ENCODE peak calls at places on chromosome 22, in five cellular contexts. One of them, this sample, is unnamed.

GRCh38 chr22:32564170-32565001 is 89.8 kb downstream of the FBXO7 start:
- DNase-seq in neuronal stem cell: no peak
- DNase-seq in IMR-90: peak; percentile 58
- DNase-seq in H1: no peak
- DNase-seq in H9: no peak
- DNase-seq in this sample: peak; percentile 78

GRCh38 chr22:43753718-43754117 is 58.4 kb downstream of the EFCAB6 start:
- DNase-seq in neuronal stem cell: no peak
- DNase-seq in IMR-90: no peak
- DNase-seq in H1: no peak
- DNase-seq in H9: no peak
- DNase-seq in this sample: no peak

GRCh38 chr22:17199131-17199731 is 20.0 kb downstream of the ADA2 start:
- DNase-seq in neuronal stem cell: peak; percentile 64
- DNase-seq in IMR-90: peak; percentile 16
- DNase-seq in H1: peak; percentile 77
- DNase-seq in H9: peak; percentile 85
- DNase-seq in this sample: peak; percentile 49

GRCh38 chr22:27719535-27720227 is 81.9 kb downstream of the MN1 start:
- DNase-seq in neuronal stem cell: no peak
- DNase-seq in IMR-90: peak; percentile 16
- DNase-seq in H1: no peak
- DNase-seq in H9: peak; percentile 72
- DNase-seq in this sample: peak; percentile 29

GRCh38 chr22:42803454-42803853 is 53.6 kb downstream of the ARFGAP3 start:
- DNase-seq in neuronal stem cell: no peak
- DNase-seq in IMR-90: no peak
- DNase-seq in H1: no peak
- DNase-seq in H9: peak; percentile 16
- DNase-seq in this sample: no peak

GRCh38 chr22:47053013-47053864 is 290.8 kb downstream of the TBC1D22A start:
- DNase-seq in neuronal stem cell: no peak
- DNase-seq in IMR-90: no peak
- DNase-seq in H1: no peak
- DNase-seq in H9: no peak
- DNase-seq in this sample: no peak

GRCh38 chr22:44202261-44202789 is 21.6 kb downstream of the PARVG start:
- DNase-seq in neuronal stem cell: no peak
- DNase-seq in IMR-90: peak; percentile 90
- DNase-seq in H1: no peak
- DNase-seq in H9: no peak
- DNase-seq in this sample: peak; percentile 2

GRCh38 chr22:37425369-37425768 is 1.9 kb downstream of the ELFN2 start:
- DNase-seq in neuronal stem cell: no peak
- DNase-seq in IMR-90: no peak
- DNase-seq in H1: no peak
- DNase-seq in H9: no peak
- DNase-seq in this sample: no peak

GRCh38 chr22:41826430-41827383 is 6.2 kb upstream of the SREBF2 start:
- DNase-seq in neuronal stem cell: no peak
- DNase-seq in IMR-90: no peak
- DNase-seq in H1: no peak
- DNase-seq in H9: no peak
- DNase-seq in this sample: no peak

GRCh38 chr22:19109198-19110063 is 12.8 kb downstream of the DGCR2 start:
- DNase-seq in neuronal stem cell: no peak
- DNase-seq in IMR-90: peak; percentile 64
- DNase-seq in H1: no peak
- DNase-seq in H9: no peak
- DNase-seq in this sample: peak; percentile 74

GRCh38 chr22:46469701-46470100 is 67.7 kb downstream of the CELSR1 start:
- DNase-seq in neuronal stem cell: no peak
- DNase-seq in IMR-90: no peak
- DNase-seq in H1: no peak
- DNase-seq in H9: no peak
- DNase-seq in this sample: no peak

GRCh38 chr22:19974233-19974861 is 32.7 kb upstream of the TXNRD2 start:
- DNase-seq in neuronal stem cell: peak; percentile 76
- DNase-seq in IMR-90: peak; percentile 51
- DNase-seq in H1: peak; percentile 90
- DNase-seq in H9: peak; percentile 99
- DNase-seq in this sample: peak; percentile 59

GRCh38 chr22:47063071-47063509 is 300.6 kb downstream of the TBC1D22A start:
- DNase-seq in neuronal stem cell: no peak
- DNase-seq in IMR-90: no peak
- DNase-seq in H1: no peak
- DNase-seq in H9: peak; percentile 16
- DNase-seq in this sample: no peak

GRCh38 chr22:24421428-24421931 is 5.9 kb upstream of the ADORA2A start:
- DNase-seq in neuronal stem cell: no peak
- DNase-seq in IMR-90: no peak
- DNase-seq in H1: peak; percentile 84
- DNase-seq in H9: peak; percentile 91
- DNase-seq in this sample: no peak

GRCh38 chr22:47602732-47603131 is 840.3 kb downstream of the TBC1D22A start:
- DNase-seq in neuronal stem cell: no peak
- DNase-seq in IMR-90: no peak
- DNase-seq in H1: no peak
- DNase-seq in H9: no peak
- DNase-seq in this sample: no peak

GRCh38 chr22:19005905-19006304 is 69.8 kb upstream of the PRODH start:
- DNase-seq in neuronal stem cell: no peak
- DNase-seq in IMR-90: no peak
- DNase-seq in H1: no peak
- DNase-seq in H9: no peak
- DNase-seq in this sample: no peak

GRCh38 chr22:23192133-23192532 is 11.8 kb downstream of the BCR start:
- DNase-seq in neuronal stem cell: no peak
- DNase-seq in IMR-90: no peak
- DNase-seq in H1: no peak
- DNase-seq in H9: no peak
- DNase-seq in this sample: no peak
- H3K23ac ChIP-seq in neuronal stem cell: no peak overlapping the region
- H3K23ac ChIP-seq in IMR-90: no peak overlapping the region
- H3K23ac ChIP-seq in H1: no peak overlapping the region
- H3K23ac ChIP-seq in H9: no peak overlapping the region
- H3K23ac ChIP-seq in this sample: no peak overlapping the region

GRCh38 chr22:36356708-36357694 is 30.8 kb downstream of the MYH9 start:
- DNase-seq in neuronal stem cell: no peak
- DNase-seq in IMR-90: peak; percentile 62
- DNase-seq in H1: no peak
- DNase-seq in H9: no peak
- DNase-seq in this sample: peak; percentile 67

GRCh38 chr22:36360011-36360410 is 27.8 kb downstream of the MYH9 start:
- DNase-seq in neuronal stem cell: no peak
- DNase-seq in IMR-90: no peak
- DNase-seq in H1: no peak
- DNase-seq in H9: no peak
- DNase-seq in this sample: no peak

GRCh38 chr22:36358533-36359171 is 29.1 kb downstream of the MYH9 start:
- DNase-seq in neuronal stem cell: no peak
- DNase-seq in IMR-90: no peak
- DNase-seq in H1: no peak
- DNase-seq in H9: no peak
- DNase-seq in this sample: no peak

GRCh38 chr22:36360871-36361383 is 26.8 kb downstream of the MYH9 start:
- DNase-seq in neuronal stem cell: no peak
- DNase-seq in IMR-90: peak; percentile 76
- DNase-seq in H1: no peak
- DNase-seq in H9: no peak
- DNase-seq in this sample: peak; percentile 81

DNA sequence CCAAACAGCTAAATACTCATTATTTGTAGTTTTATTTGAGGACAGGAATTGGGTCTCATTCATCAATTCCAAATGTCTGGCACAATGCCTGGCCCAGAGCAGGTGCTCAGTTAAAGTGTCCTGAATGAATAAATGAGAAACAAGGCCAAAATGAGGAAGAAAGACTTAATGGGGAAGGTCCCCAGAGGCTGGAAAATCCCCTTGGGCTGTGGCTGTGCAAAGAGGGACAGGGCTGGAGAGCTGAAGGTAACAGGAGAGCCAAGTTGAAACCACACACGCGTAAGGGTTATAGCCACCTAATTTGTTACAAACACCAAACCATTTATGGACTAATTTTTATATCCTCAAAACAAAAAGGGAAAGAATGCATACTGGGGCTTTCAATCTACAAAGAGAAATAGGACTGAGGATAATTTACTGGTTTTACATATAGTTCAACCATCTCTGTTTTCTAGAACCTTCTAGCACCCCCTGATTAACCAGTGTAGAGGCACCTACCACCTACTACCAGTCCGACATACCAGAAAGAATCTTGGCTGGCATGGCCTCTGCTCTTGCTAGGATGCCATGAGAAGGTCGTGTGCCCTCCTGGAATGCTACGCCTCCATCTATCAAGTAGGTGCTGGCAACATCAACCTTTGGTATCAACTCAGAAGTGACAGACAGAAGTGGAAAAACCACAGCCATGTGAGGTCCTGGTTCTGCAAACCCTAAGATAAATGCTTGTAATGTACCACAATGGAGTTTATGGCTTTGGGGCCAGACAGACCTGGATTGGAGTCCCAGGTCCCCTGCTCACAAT is 28.4 kb downstream of the MYH9 start:
- DNase-seq in neuronal stem cell: no peak
- DNase-seq in IMR-90: no peak
- DNase-seq in H1: no peak
- DNase-seq in H9: no peak
- DNase-seq in this sample: no peak
- H3K4ac ChIP-seq in neuronal stem cell: no peak overlapping the region
- H3K4ac ChIP-seq in IMR-90: peak overlapping the region; percentile 89
- H3K4ac ChIP-seq in H1: no peak overlapping the region
- H3K4ac ChIP-seq in H9: no peak overlapping the region
- H3K4ac ChIP-seq in this sample: no peak overlapping the region

GRCh38 chr22:39290724-39291161 is 28.7 kb downstream of the RPL3 start:
- DNase-seq in neuronal stem cell: no peak
- DNase-seq in IMR-90: peak; percentile 71
- DNase-seq in H1: no peak
- DNase-seq in H9: peak; percentile 57
- DNase-seq in this sample: peak; percentile 89

GRCh38 chr22:39293766-39294368 is 25.6 kb downstream of the RPL3 start:
- DNase-seq in neuronal stem cell: no peak
- DNase-seq in IMR-90: no peak
- DNase-seq in H1: no peak
- DNase-seq in H9: no peak
- DNase-seq in this sample: no peak

GRCh38 chr22:39291501-39291900 is 27.9 kb downstream of the RPL3 start:
- DNase-seq in neuronal stem cell: no peak
- DNase-seq in IMR-90: no peak
- DNase-seq in H1: no peak
- DNase-seq in H9: peak; percentile 46
- DNase-seq in this sample: no peak

GRCh38 chr22:39292002-39292401 is 27.4 kb downstream of the RPL3 start:
- DNase-seq in neuronal stem cell: no peak
- DNase-seq in IMR-90: no peak
- DNase-seq in H1: no peak
- DNase-seq in H9: no peak
- DNase-seq in this sample: no peak

GRCh38 chr22:39292561-39293074 is 26.8 kb downstream of the RPL3 start:
- DNase-seq in neuronal stem cell: peak; percentile 45
- DNase-seq in IMR-90: peak; percentile 92
- DNase-seq in H1: no peak
- DNase-seq in H9: peak; percentile 76
- DNase-seq in this sample: peak; percentile 91
- H4K91ac ChIP-seq in neuronal stem cell: peak overlapping the region; percentile 1
- H4K91ac ChIP-seq in IMR-90: peak overlapping the region; percentile 76
- H4K91ac ChIP-seq in H1: peak overlapping the region; percentile 74
- H4K91ac ChIP-seq in H9: no peak overlapping the region
- H4K91ac ChIP-seq in this sample: peak overlapping the region; percentile 90

GRCh38 chr22:31056986-31057599 is 24.0 kb upstream of the SMTN start:
- DNase-seq in neuronal stem cell: no peak
- DNase-seq in IMR-90: no peak
- DNase-seq in H1: no peak
- DNase-seq in H9: no peak
- DNase-seq in this sample: no peak
- H3K23ac ChIP-seq in neuronal stem cell: no peak overlapping the region
- H3K23ac ChIP-seq in IMR-90: peak overlapping the region; percentile 11
- H3K23ac ChIP-seq in H1: no peak overlapping the region
- H3K23ac ChIP-seq in H9: no peak overlapping the region
- H3K23ac ChIP-seq in this sample: no peak overlapping the region

GRCh38 chr22:45454260-45454659 is 40.8 kb downstream of the RIBC2 start:
- DNase-seq in neuronal stem cell: no peak
- DNase-seq in IMR-90: peak; percentile 49
- DNase-seq in H1: no peak
- DNase-seq in H9: no peak
- DNase-seq in this sample: no peak

GRCh38 chr22:45451988-45452387 is 38.5 kb downstream of the RIBC2 start:
- DNase-seq in neuronal stem cell: no peak
- DNase-seq in IMR-90: no peak
- DNase-seq in H1: no peak
- DNase-seq in H9: no peak
- DNase-seq in this sample: no peak

GRCh38 chr22:45455212-45455611 is 41.7 kb downstream of the RIBC2 start:
- DNase-seq in neuronal stem cell: no peak
- DNase-seq in IMR-90: no peak
- DNase-seq in H1: no peak
- DNase-seq in H9: no peak
- DNase-seq in this sample: no peak

GRCh38 chr22:45452565-45453449 is 39.3 kb downstream of the RIBC2 start:
- DNase-seq in neuronal stem cell: no peak
- DNase-seq in IMR-90: peak; percentile 67
- DNase-seq in H1: no peak
- DNase-seq in H9: no peak
- DNase-seq in this sample: no peak

DNA sequence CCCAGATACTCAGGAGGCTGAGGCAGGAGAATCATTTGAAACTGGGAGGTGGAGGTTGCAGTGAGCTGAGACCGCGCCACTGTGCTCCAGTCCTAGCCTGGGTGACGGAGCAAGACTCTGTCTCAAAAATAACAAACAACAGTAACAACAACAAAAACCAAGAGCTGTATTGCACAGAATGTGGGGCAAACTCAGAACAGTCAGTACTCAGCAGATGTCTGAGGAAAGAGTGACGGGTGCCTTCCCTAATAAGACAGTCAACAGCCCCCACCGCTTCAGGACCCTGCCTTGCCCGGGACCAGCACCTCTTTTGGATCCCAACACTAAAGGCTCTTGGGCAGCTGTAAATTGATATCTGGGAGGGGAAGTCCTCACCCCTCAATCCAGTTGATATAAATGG is 40.3 kb downstream of the RIBC2 start:
- DNase-seq in neuronal stem cell: no peak
- DNase-seq in IMR-90: no peak
- DNase-seq in H1: no peak
- DNase-seq in H9: no peak
- DNase-seq in this sample: no peak
- H3K4ac ChIP-seq in neuronal stem cell: no peak overlapping the region
- H3K4ac ChIP-seq in IMR-90: peak overlapping the region; percentile 85
- H3K4ac ChIP-seq in H1: no peak overlapping the region
- H3K4ac ChIP-seq in H9: no peak overlapping the region
- H3K4ac ChIP-seq in this sample: no peak overlapping the region

DNA sequence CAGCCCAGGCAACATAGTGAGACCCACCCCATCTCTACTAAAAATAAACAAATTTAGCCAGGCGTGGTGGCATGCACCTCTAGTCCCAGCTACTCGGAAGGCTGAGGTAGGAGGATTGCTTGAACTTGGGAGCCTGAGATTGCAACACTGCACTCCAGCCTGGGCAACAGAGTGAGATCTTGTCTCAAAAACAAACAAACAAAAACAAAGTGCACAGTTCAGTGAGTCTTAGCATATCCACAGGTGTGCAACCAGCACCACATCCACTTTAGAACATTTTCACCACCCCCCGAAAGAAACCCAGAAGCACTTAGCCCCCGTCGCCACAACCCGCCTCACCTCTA is 27.4 kb downstream of the MB start:
- DNase-seq in neuronal stem cell: no peak
- DNase-seq in IMR-90: no peak
- DNase-seq in H1: no peak
- DNase-seq in H9: no peak
- DNase-seq in this sample: no peak
- H4K91ac ChIP-seq in neuronal stem cell: no peak overlapping the region
- H4K91ac ChIP-seq in IMR-90: no peak overlapping the region
- H4K91ac ChIP-seq in H1: no peak overlapping the region
- H4K91ac ChIP-seq in H9: no peak overlapping the region
- H4K91ac ChIP-seq in this sample: no peak overlapping the region

This sample was measured in mesenchymal stem cell.